ENCODE peak calls at places on chromosomes 16 and 17, in five cellular contexts. R, X, N, Y and G are unnamed samples.

GRCh38 chr17:1030684-1031557 is 34.0 kb downstream of the TIMM22 start:
- DNase-seq in R (no peak), X (peak), N (peak), Y (no peak), G (no peak)

GRCh38 chr17:46898364-46898763 is 24.6 kb upstream of the GOSR2 start:
- DNase-seq in R (no peak), X (no peak), N (no peak), Y (no peak), G (no peak)

GRCh38 chr17:76353004-76353598 is 615 bp downstream of the PRPSAP1 start:
- DNase-seq in R (no peak), X (no peak), N (no peak), Y (no peak), G (no peak)

GRCh38 chr16:25007284-25007984 is 7.7 kb downstream of the ARHGAP17 start:
- DNase-seq in R (peak), X (no peak), N (no peak), Y (no peak), G (no peak)

GRCh38 chr16:74990832-74991231 is 5.9 kb upstream of the WDR59 start:
- DNase-seq in R (no peak), X (no peak), N (no peak), Y (no peak), G (no peak)

GRCh38 chr17:5002121-5002788 is 4.5 kb downstream of the KIF1C start:
- DNase-seq in R (no peak), X (no peak), N (no peak), Y (no peak), G (no peak)

GRCh38 chr16:69073181-69073669 is 32.2 kb upstream of the HAS3 start:
- DNase-seq in R (peak), X (no peak), N (no peak), Y (no peak), G (no peak)

GRCh38 chr16:12524658-12525057 is 279.0 kb downstream of the CPPED1 start:
- DNase-seq in R (no peak), X (no peak), N (no peak), Y (no peak), G (no peak)

GRCh38 chr16:4666537-4667202 is 26.7 kb upstream of the NUDT16L1 start:
- DNase-seq in R (no peak), X (peak), N (no peak), Y (no peak), G (no peak)

GRCh38 chr17:70168044-70168978 is 1.0 kb upstream of the KCNJ2 start:
- DNase-seq in R (peak), X (peak), N (peak), Y (no peak), G (peak)

GRCh38 chr16:83953796-83954576 is 946 bp downstream of the OSGIN1 start:
- DNase-seq in R (peak), X (no peak), N (no peak), Y (no peak), G (no peak)

GRCh38 chr16:89598199-89598598 is 15.2 kb upstream of the DPEP1 start:
- DNase-seq in R (peak), X (no peak), N (no peak), Y (no peak), G (no peak)

GRCh38 chr17:64393000-64393402 is 2.3 kb upstream of the PECAM1 start:
- DNase-seq in R (no peak), X (no peak), N (no peak), Y (no peak), G (no peak)

GRCh38 chr16:89073346-89074221 is 20.1 kb upstream of the ACSF3 start:
- DNase-seq in R (no peak), X (no peak), N (no peak), Y (no peak), G (no peak)

GRCh38 chr16:75341934-75342811 is 90.7 kb upstream of the BCAR1 start:
- DNase-seq in R (peak), X (no peak), N (no peak), Y (no peak), G (no peak)

GRCh38 chr16:12119562-12119961 is 143.0 kb downstream of the SNX29 start:
- DNase-seq in R (no peak), X (peak), N (no peak), Y (no peak), G (no peak)

GRCh38 chr16:22297871-22298733 is 893 bp downstream of the POLR3E start:
- DNase-seq in R (peak), X (peak), N (peak), Y (peak), G (peak)

GRCh38 chr17:28256881-28257280 is 62.1 kb upstream of the TMEM97 start:
- DNase-seq in R (no peak), X (no peak), N (no peak), Y (no peak), G (no peak)

GRCh38 chr16:78490431-78490830 is 391.0 kb downstream of the WWOX start:
- DNase-seq in R (no peak), X (no peak), N (no peak), Y (no peak), G (no peak)

GRCh38 chr17:57544834-57545463 is 200.2 kb downstream of the CCDC182 start:
- DNase-seq in R (no peak), X (no peak), N (no peak), Y (no peak), G (no peak)

GRCh38 chr16:86772671-86773338 is 194.5 kb downstream of the FOXL1 start:
- DNase-seq in R (peak), X (peak), N (no peak), Y (no peak), G (no peak)

GRCh38 chr16:10178079-10178478 is 4.1 kb downstream of the GRIN2A start:
- DNase-seq in R (no peak), X (no peak), N (no peak), Y (no peak), G (no peak)

GRCh38 chr17:49469831-49470568 is 25.1 kb upstream of the NGFR start:
- DNase-seq in R (no peak), X (peak), N (no peak), Y (no peak), G (no peak)

GRCh38 chr17:79008666-79009387 is 737 bp downstream of the CANT1 start:
- DNase-seq in R (no peak), X (peak), N (no peak), Y (no peak), G (no peak)

GRCh38 chr17:42675348-42675983 is 1.3 kb downstream of the PLEKHH3 start:
- DNase-seq in R (no peak), X (peak), N (no peak), Y (peak), G (peak)

GRCh38 chr17:8922923-8923322 is 42.6 kb downstream of the PIK3R5 start:
- DNase-seq in R (no peak), X (no peak), N (no peak), Y (no peak), G (no peak)

GRCh38 chr17:39217734-39218369 is 7.9 kb downstream of the STAC2 start:
- DNase-seq in R (no peak), X (no peak), N (no peak), Y (no peak), G (no peak)

GRCh38 chr16:22789281-22789945 is 24.5 kb upstream of the HS3ST2 start:
- DNase-seq in R (no peak), X (no peak), N (no peak), Y (no peak), G (no peak)

GRCh38 chr17:301681-302299 is 50.8 kb downstream of the RPH3AL start:
- DNase-seq in R (peak), X (peak), N (peak), Y (no peak), G (no peak)

GRCh38 chr17:71398706-71399620 is 721.9 kb upstream of the SOX9 start:
- DNase-seq in R (peak), X (no peak), N (no peak), Y (no peak), G (no peak)